ENCODE peak calls at places on chromosomes 12 and 14, in nine cellular contexts. One of them, this sample, is unnamed.

GRCh38 chr12:7060353-7060954 is at the start of gene C1S:
- DNase-seq in RPMI8226: no peak
- DNase-seq in LHCN-M2: peak
- DNase-seq in WTC11: peak
- DNase-seq in AG08396: peak
- DNase-seq in NCI-H1092: peak
- DNase-seq in fibroblast of the aortic adventitia: peak
- DNase-seq in lower lobe of right lung: peak
- DNase-seq in GM23248: peak
- DNase-seq in this sample: peak

GRCh38 chr12:67617619-67618018 is 30.9 kb upstream of the DYRK2 start:
- DNase-seq in GM23248: no peak
- DNase-seq in WTC11: no peak
- DNase-seq in NCI-H1092: no peak
- DNase-seq in LHCN-M2: no peak
- DNase-seq in lower lobe of right lung: no peak
- DNase-seq in RPMI8226: no peak
- DNase-seq in AG08396: no peak
- DNase-seq in fibroblast of the aortic adventitia: no peak
- DNase-seq in this sample: no peak

GRCh38 chr12:663293-663871 is at the start of gene NINJ2:
- DNase-seq in WTC11: no peak
- DNase-seq in RPMI8226: no peak
- DNase-seq in lower lobe of right lung: no peak
- DNase-seq in NCI-H1092: no peak
- DNase-seq in AG08396: no peak
- DNase-seq in fibroblast of the aortic adventitia: no peak
- DNase-seq in GM23248: peak
- DNase-seq in LHCN-M2: no peak
- DNase-seq in this sample: no peak

GRCh38 chr14:103730490-103731035 is 15.0 kb downstream of the ZFYVE21 start:
- DNase-seq in RPMI8226: no peak
- DNase-seq in WTC11: no peak
- DNase-seq in LHCN-M2: no peak
- DNase-seq in GM23248: no peak
- DNase-seq in lower lobe of right lung: peak
- DNase-seq in NCI-H1092: no peak
- DNase-seq in fibroblast of the aortic adventitia: no peak
- DNase-seq in AG08396: no peak
- DNase-seq in this sample: no peak

GRCh38 chr14:74652541-74652940 is 40.5 kb upstream of the LTBP2 start:
- DNase-seq in LHCN-M2: no peak
- DNase-seq in lower lobe of right lung: no peak
- DNase-seq in fibroblast of the aortic adventitia: no peak
- DNase-seq in RPMI8226: no peak
- DNase-seq in WTC11: no peak
- DNase-seq in NCI-H1092: no peak
- DNase-seq in AG08396: no peak
- DNase-seq in GM23248: no peak
- DNase-seq in this sample: no peak

GRCh38 chr12:26000883-26001282 is 42.4 kb downstream of the RASSF8 start:
- DNase-seq in lower lobe of right lung: no peak
- DNase-seq in GM23248: no peak
- DNase-seq in WTC11: no peak
- DNase-seq in RPMI8226: no peak
- DNase-seq in LHCN-M2: no peak
- DNase-seq in fibroblast of the aortic adventitia: no peak
- DNase-seq in NCI-H1092: no peak
- DNase-seq in AG08396: no peak
- DNase-seq in this sample: no peak

GRCh38 chr12:32083489-32083888 is 23.2 kb upstream of the BICD1 start:
- DNase-seq in lower lobe of right lung: no peak
- DNase-seq in WTC11: no peak
- DNase-seq in AG08396: peak
- DNase-seq in RPMI8226: no peak
- DNase-seq in GM23248: peak
- DNase-seq in LHCN-M2: peak
- DNase-seq in NCI-H1092: no peak
- DNase-seq in fibroblast of the aortic adventitia: peak
- DNase-seq in this sample: peak

GRCh38 chr14:64721391-64721791 is 17.2 kb downstream of the PLEKHG3 start:
- DNase-seq in lower lobe of right lung: no peak
- DNase-seq in AG08396: peak
- DNase-seq in WTC11: no peak
- DNase-seq in fibroblast of the aortic adventitia: peak
- DNase-seq in NCI-H1092: peak
- DNase-seq in GM23248: peak
- DNase-seq in RPMI8226: no peak
- DNase-seq in LHCN-M2: peak
- DNase-seq in this sample: no peak

GRCh38 chr12:105622220-105622619 is 291.7 kb downstream of the C12orf75 start:
- DNase-seq in LHCN-M2: no peak
- DNase-seq in AG08396: no peak
- DNase-seq in WTC11: no peak
- DNase-seq in RPMI8226: no peak
- DNase-seq in GM23248: peak
- DNase-seq in lower lobe of right lung: no peak
- DNase-seq in NCI-H1092: no peak
- DNase-seq in fibroblast of the aortic adventitia: no peak
- DNase-seq in this sample: no peak

GRCh38 chr12:101773560-101774206 is 34.4 kb upstream of the SYCP3 start:
- DNase-seq in NCI-H1092: peak
- DNase-seq in AG08396: peak
- DNase-seq in LHCN-M2: peak
- DNase-seq in lower lobe of right lung: peak
- DNase-seq in WTC11: peak
- DNase-seq in GM23248: peak
- DNase-seq in RPMI8226: peak
- DNase-seq in fibroblast of the aortic adventitia: peak
- DNase-seq in this sample: peak

GRCh38 chr14:74697543-74697942 is 15.3 kb downstream of the AREL1 start:
- DNase-seq in fibroblast of the aortic adventitia: peak
- DNase-seq in NCI-H1092: no peak
- DNase-seq in GM23248: peak
- DNase-seq in lower lobe of right lung: no peak
- DNase-seq in LHCN-M2: peak
- DNase-seq in AG08396: peak
- DNase-seq in WTC11: no peak
- DNase-seq in RPMI8226: no peak
- DNase-seq in this sample: peak

GRCh38 chr12:110372056-110372425 is 31.5 kb downstream of the ANAPC7 start:
- DNase-seq in LHCN-M2: no peak
- DNase-seq in AG08396: no peak
- DNase-seq in NCI-H1092: no peak
- DNase-seq in fibroblast of the aortic adventitia: no peak
- DNase-seq in GM23248: no peak
- DNase-seq in RPMI8226: no peak
- DNase-seq in lower lobe of right lung: no peak
- DNase-seq in WTC11: no peak
- DNase-seq in this sample: no peak

GRCh38 chr12:64550758-64551157 is 59.5 kb upstream of the RASSF3 start:
- DNase-seq in fibroblast of the aortic adventitia: no peak
- DNase-seq in lower lobe of right lung: no peak
- DNase-seq in LHCN-M2: no peak
- DNase-seq in NCI-H1092: no peak
- DNase-seq in RPMI8226: no peak
- DNase-seq in WTC11: no peak
- DNase-seq in AG08396: no peak
- DNase-seq in GM23248: no peak
- DNase-seq in this sample: no peak

This sample was measured in epithelial cell of esophagus.